ENCODE peak calls at places on chromosomes 2 and 18, in four cellular contexts. E, Q, F and J are unnamed samples.

GRCh38 chr2:97774425-97774824 is 61.0 kb downstream of the ZAP70 start:
- DNase-seq in E (no peak), Q (no peak), F (no peak), J (no peak)

GRCh38 chr2:234308814-234309195 is 188.1 kb downstream of the ARL4C start:
- DNase-seq in E (peak; percentile 20), Q (peak; percentile 43), F (no peak), J (no peak)

GRCh38 chr2:111689899-111690298 is 194.1 kb downstream of the ANAPC1 start:
- DNase-seq in E (no peak), Q (no peak), F (no peak), J (no peak)

GRCh38 chr2:105924271-105924670 is 179.6 kb downstream of the NCK2 start:
- DNase-seq in E (no peak), Q (no peak), F (no peak), J (no peak)

GRCh38 chr2:77488141-77488540 is 34.0 kb downstream of the LRRTM4 start:
- DNase-seq in E (no peak), Q (no peak), F (no peak), J (no peak)

GRCh38 chr2:28009732-28010131 is 119.2 kb downstream of the BABAM2 start:
- DNase-seq in E (no peak), Q (no peak), F (no peak), J (no peak)

GRCh38 chr18:63439334-63439733 is 17.1 kb upstream of the VPS4B start:
- DNase-seq in E (peak; percentile 66), Q (peak; percentile 24), F (no peak), J (no peak)

GRCh38 chr2:102224824-102225739 is 38.3 kb downstream of the IL1RL2 start:
- DNase-seq in E (no peak), Q (no peak), F (no peak), J (peak; percentile 41)

GRCh38 chr2:214593723-214594122 is 182.9 kb downstream of the VWC2L start:
- DNase-seq in E (peak; percentile 93), Q (no peak), F (no peak), J (no peak)

GRCh38 chr2:186380805-186381204 is 105.3 kb upstream of the ZC3H15 start:
- DNase-seq in E (no peak), Q (no peak), F (no peak), J (no peak)

GRCh38 chr2:67259581-67260347 is 137.4 kb upstream of the ETAA1 start:
- DNase-seq in E (peak; percentile 93), Q (no peak), F (no peak), J (no peak)

GRCh38 chr2:37625781-37626548 is 45.5 kb downstream of the CDC42EP3 start:
- DNase-seq in E (no peak), Q (peak; percentile 43), F (no peak), J (no peak)

GRCh38 chr2:23546913-23547312 is 161.9 kb downstream of the KLHL29 start:
- DNase-seq in E (no peak), Q (no peak), F (no peak), J (no peak)

GRCh38 chr2:27735263-27735904 is 36.1 kb upstream of the MRPL33 start:
- DNase-seq in E (peak; percentile 70), Q (peak; percentile 21), F (peak; percentile 86), J (peak; percentile 73)

GRCh38 chr2:118565301-118565700 is 282.1 kb downstream of the EN1 start:
- DNase-seq in E (no peak), Q (no peak), F (no peak), J (no peak)

GRCh38 chr2:210199186-210199765 is 26.0 kb downstream of the ACADL start:
- DNase-seq in E (peak; percentile 26), Q (no peak), F (no peak), J (no peak)

GRCh38 chr18:46010676-46011075 is 43.5 kb upstream of the EPG5 start:
- DNase-seq in E (no peak), Q (no peak), F (no peak), J (no peak)

GRCh38 chr2:223219872-223220621 is 168.1 kb downstream of the KCNE4 start:
- DNase-seq in E (no peak), Q (no peak), F (no peak), J (no peak)

GRCh38 chr2:60926751-60927568 is 45.6 kb downstream of the REL start:
- DNase-seq in E (peak; percentile 26), Q (no peak), F (no peak), J (no peak)

GRCh38 chr2:105150231-105150630 is 91.3 kb upstream of the GPR45 start:
- DNase-seq in E (no peak), Q (no peak), F (no peak), J (no peak)

GRCh38 chr2:158633261-158633660 is 161.9 kb upstream of the DAPL1 start:
- DNase-seq in E (no peak), Q (no peak), F (no peak), J (no peak)

GRCh38 chr2:221562226-221562625 is 9.9 kb downstream of the EPHA4 start:
- DNase-seq in E (peak; percentile 8), Q (no peak), F (no peak), J (no peak)

GRCh38 chr2:171540437-171540836 is 18.2 kb downstream of the CYBRD1 start:
- DNase-seq in E (no peak), Q (no peak), F (no peak), J (no peak)

GRCh38 chr2:209845666-209846065 is 74.0 kb downstream of the UNC80 start:
- DNase-seq in E (no peak), Q (no peak), F (no peak), J (no peak)

GRCh38 chr2:119126650-119127049 is 31.9 kb downstream of the C1QL2 start:
- DNase-seq in E (peak; percentile 6), Q (peak; percentile 16), F (no peak), J (no peak)

GRCh38 chr2:127671557-127672302 is 3.6 kb downstream of the LIMS2 start:
- DNase-seq in E (no peak), Q (no peak), F (peak; percentile 35), J (no peak)

GRCh38 chr2:169095631-169096105 is 26.3 kb downstream of the DHRS9 start:
- DNase-seq in E (peak; percentile 95), Q (no peak), F (no peak), J (no peak)

GRCh38 chr2:71212336-71212735 is 14.6 kb downstream of the PAIP2B start:
- DNase-seq in E (peak; percentile 49), Q (no peak), F (no peak), J (no peak)

GRCh38 chr2:1855150-1855549 is 110.8 kb upstream of the PXDN start:
- DNase-seq in E (no peak), Q (no peak), F (no peak), J (no peak)

GRCh38 chr2:136765736-136766323 is 485 bp downstream of the THSD7B start:
- DNase-seq in E (no peak), Q (no peak), F (peak; percentile 45), J (no peak)

GRCh38 chr18:12811191-12811950 is 72.7 kb downstream of the PTPN2 start:
- DNase-seq in E (no peak), Q (no peak), F (no peak), J (no peak)

GRCh38 chr2:240930096-240930630 is 24.0 kb downstream of the CROCC2 start:
- DNase-seq in E (no peak), Q (no peak), F (peak; percentile 33), J (peak; percentile 37)